ENCODE peak calls at places on chromosomes 3 and 15, in six cellular contexts. X is neuronal stem cell, Y is mesenchymal stem cell, E is IMR-90, F is H1, O is trophoblast cell. S is an unnamed sample.

GRCh38 chr3:190621971-190622370 is 108.1 kb downstream of the IL1RAP start:
- DNase-seq in X (no peak), Y (peak), E (no peak), F (no peak), O (peak), S (no peak)

GRCh38 chr3:50418845-50419244 is 59.5 kb upstream of the TMEM115 start:
- DNase-seq in X (no peak), Y (no peak), E (peak), F (no peak), O (no peak), S (no peak)

GRCh38 chr3:167644611-167645010 is 9.1 kb downstream of the WDR49 start:
- DNase-seq in X (no peak), Y (no peak), E (no peak), F (no peak), O (no peak), S (no peak)

GRCh38 chr15:49273734-49274318 is 103.8 kb downstream of the GALK2 start:
- DNase-seq in X (no peak), Y (peak), E (no peak), F (no peak), O (no peak), S (no peak)

GRCh38 chr3:106007512-106007911 is 138.7 kb upstream of the CBLB start:
- DNase-seq in X (no peak), Y (no peak), E (no peak), F (no peak), O (no peak), S (no peak)

GRCh38 chr15:86362556-86362955 is 282.9 kb downstream of the AGBL1 start:
- DNase-seq in X (no peak), Y (peak), E (no peak), F (no peak), O (no peak), S (peak)

GRCh38 chr3:17670749-17671148 is 71.7 kb downstream of the TBC1D5 start:
- DNase-seq in X (no peak), Y (no peak), E (no peak), F (no peak), O (no peak), S (no peak)

GRCh38 chr3:71641669-71642068 is 58.1 kb upstream of the FOXP1 start:
- DNase-seq in X (no peak), Y (no peak), E (peak), F (no peak), O (peak), S (no peak)

GRCh38 chr3:131907809-131908208 is 127.0 kb downstream of the CPNE4 start:
- DNase-seq in X (no peak), Y (no peak), E (no peak), F (no peak), O (no peak), S (no peak)

GRCh38 chr3:126108689-126109075 is 24.8 kb upstream of the SLC41A3 start:
- DNase-seq in X (no peak), Y (no peak), E (no peak), F (no peak), O (no peak), S (no peak)

GRCh38 chr3:126109146-126109859 is 25.4 kb upstream of the SLC41A3 start:
- DNase-seq in X (no peak), Y (no peak), E (no peak), F (no peak), O (no peak), S (no peak)

GRCh38 chr3:126106336-126107202 is 22.6 kb upstream of the SLC41A3 start:
- DNase-seq in X (no peak), Y (no peak), E (no peak), F (no peak), O (no peak), S (no peak)

GRCh38 chr3:126107203-126107939 is 23.4 kb upstream of the SLC41A3 start:
- DNase-seq in X (no peak), Y (no peak), E (no peak), F (no peak), O (no peak), S (no peak)

DNA sequence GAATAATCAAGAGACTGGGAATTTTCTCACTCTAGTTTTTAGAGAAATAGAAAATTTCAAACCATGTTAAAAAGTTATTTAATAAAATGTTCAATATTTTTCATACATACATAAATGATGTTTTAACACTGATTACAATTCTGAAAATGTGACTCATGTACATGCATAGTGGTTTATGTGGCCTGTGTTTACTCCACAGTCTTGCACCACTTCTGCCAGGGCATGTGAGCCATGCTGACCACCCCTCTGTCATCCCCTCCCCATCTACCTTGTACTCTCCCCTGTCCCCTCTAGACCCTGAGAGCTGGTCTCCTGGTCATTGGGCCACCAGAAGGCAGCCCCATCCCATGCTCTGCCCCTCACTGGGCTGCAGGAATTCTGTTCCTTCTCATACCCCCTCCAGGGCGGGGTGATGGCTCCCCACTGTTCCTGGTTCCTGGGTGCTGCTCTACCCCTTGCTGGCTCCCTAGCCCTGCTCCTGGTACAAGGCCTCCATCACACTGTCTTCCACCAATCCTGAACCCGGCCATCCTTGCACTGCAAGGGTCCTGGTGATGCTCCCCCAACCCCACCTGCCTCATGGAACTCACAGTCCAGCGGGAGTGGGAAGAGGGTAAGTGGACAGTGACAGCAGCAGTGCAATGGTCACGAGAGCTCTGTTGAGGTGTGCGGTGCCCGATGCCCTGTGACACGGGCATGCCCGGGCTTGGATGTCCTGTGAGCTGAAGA is 24.2 kb upstream of the SLC41A3 start:
- DNase-seq in X (no peak), Y (no peak), E (peak), F (no peak), O (no peak), S (no peak)
- H3K14ac ChIP-seq in X (no peak), Y (no peak), E (no peak), F (no peak), O (no peak), S (no peak)

GRCh38 chr3:184609861-184610365 is 48.3 kb downstream of the EPHB3 start:
- DNase-seq in X (no peak), Y (no peak), E (no peak), F (no peak), O (no peak), S (no peak)

GRCh38 chr3:184615396-184615795 is 53.8 kb downstream of the EPHB3 start:
- DNase-seq in X (no peak), Y (no peak), E (no peak), F (no peak), O (peak), S (no peak)

GRCh38 chr3:184616416-184616815 is 54.8 kb downstream of the EPHB3 start:
- DNase-seq in X (no peak), Y (no peak), E (no peak), F (no peak), O (peak), S (no peak)

GRCh38 chr3:184608209-184608608 is 46.6 kb downstream of the EPHB3 start:
- DNase-seq in X (no peak), Y (no peak), E (no peak), F (no peak), O (no peak), S (no peak)

GRCh38 chr3:184611606-184612304 is 50.2 kb downstream of the EPHB3 start:
- DNase-seq in X (no peak), Y (no peak), E (peak), F (no peak), O (no peak), S (no peak)
- H3K14ac ChIP-seq in X (no peak), Y (no peak), E (no peak), F (no peak), O (no peak), S (no peak)

GRCh38 chr3:187464682-187465081 is 96.5 kb downstream of the RTP4 start:
- DNase-seq in X (no peak), Y (no peak), E (no peak), F (no peak), O (no peak), S (no peak)
- H3K14ac ChIP-seq in X (no peak), Y (no peak), E (no peak), F (no peak), O (no peak), S (no peak)

GRCh38 chr3:15391007-15391406 is 36.3 kb downstream of the METTL6 start:
- DNase-seq in X (no peak), Y (no peak), E (no peak), F (no peak), O (no peak), S (no peak)
- H3K14ac ChIP-seq in X (no peak), Y (no peak), E (no peak), F (no peak), O (no peak), S (no peak)

GRCh38 chr3:119570229-119570628 is 9.1 kb upstream of the ADPRH start:
- DNase-seq in X (no peak), Y (no peak), E (no peak), F (no peak), O (peak), S (no peak)
- H3K14ac ChIP-seq in X (no peak), Y (no peak), E (no peak), F (no peak), O (no peak), S (no peak)

DNA sequence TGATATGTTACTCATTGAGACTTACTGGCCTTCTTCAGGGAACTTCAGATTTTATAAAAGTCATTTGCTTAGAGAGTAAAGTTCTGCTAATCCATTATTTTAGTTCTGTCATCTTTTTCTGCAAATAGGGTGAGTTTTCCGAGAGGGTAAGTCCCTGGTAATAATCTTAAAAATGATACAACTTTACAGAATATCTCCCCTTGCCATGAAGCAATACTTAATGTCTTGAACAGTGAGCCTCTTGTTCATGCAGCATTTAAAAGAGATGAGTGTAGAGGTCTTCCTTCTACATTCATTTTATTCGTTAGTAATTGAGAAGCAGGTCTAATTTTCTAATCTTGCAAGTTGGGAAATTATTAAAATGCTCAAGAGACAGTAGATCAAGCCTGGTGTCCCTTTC is 52.6 kb downstream of the MBNL1 start:
- DNase-seq in X (no peak), Y (no peak), E (no peak), F (no peak), O (no peak), S (no peak)
- H3K14ac ChIP-seq in X (no peak), Y (no peak), E (no peak), F (no peak), O (no peak), S (no peak)

GRCh38 chr3:139318431-139318816 is 25.4 kb upstream of the MRPS22 start:
- DNase-seq in X (no peak), Y (no peak), E (no peak), F (no peak), O (no peak), S (no peak)

GRCh38 chr3:139318826-139319225 is 25.0 kb upstream of the MRPS22 start:
- DNase-seq in X (no peak), Y (no peak), E (no peak), F (no peak), O (no peak), S (no peak)

GRCh38 chr3:139320551-139321309 is 23.1 kb upstream of the MRPS22 start:
- DNase-seq in X (no peak), Y (no peak), E (no peak), F (no peak), O (no peak), S (no peak)

GRCh38 chr3:139317660-139318430 is 26.0 kb upstream of the MRPS22 start:
- DNase-seq in X (no peak), Y (no peak), E (no peak), F (no peak), O (peak), S (no peak)

GRCh38 chr3:139319428-139320402 is 24.1 kb upstream of the MRPS22 start:
- DNase-seq in X (no peak), Y (no peak), E (no peak), F (peak), O (no peak), S (peak)
- H3K14ac ChIP-seq in X (no peak), Y (no peak), E (no peak), F (no peak), O (no peak), S (no peak)

GRCh38 chr3:13622356-13622755 is 73.4 kb downstream of the FBLN2 start:
- DNase-seq in X (no peak), Y (no peak), E (no peak), F (no peak), O (no peak), S (no peak)
- H3K14ac ChIP-seq in X (no peak), Y (no peak), E (no peak), F (no peak), O (no peak), S (no peak)

GRCh38 chr3:185865277-185865676 is 40.4 kb upstream of the IGF2BP2 start:
- DNase-seq in X (peak), Y (no peak), E (no peak), F (no peak), O (no peak), S (no peak)
- H3K14ac ChIP-seq in X (no peak), Y (no peak), E (no peak), F (no peak), O (no peak), S (no peak)

DNA sequence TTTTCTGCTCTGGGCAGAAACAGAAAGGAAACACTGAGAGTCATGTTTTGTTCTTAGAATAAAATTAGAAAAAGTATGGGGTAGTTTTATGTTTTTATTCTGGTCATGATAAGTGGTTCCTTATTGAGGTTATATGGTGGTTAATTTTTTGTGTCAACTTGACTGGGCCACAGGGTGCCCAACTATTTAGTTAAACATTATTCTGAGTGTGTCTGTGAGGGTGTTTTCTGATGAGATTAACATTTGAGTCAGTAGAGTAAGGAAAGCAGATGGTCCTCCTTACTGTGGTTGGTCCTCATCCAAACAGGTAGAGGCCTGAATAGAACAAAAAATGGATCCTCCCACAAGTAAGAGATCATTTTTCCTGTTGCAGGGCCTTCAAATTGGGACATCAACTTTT is 98.9 kb downstream of the C3orf38 start:
- DNase-seq in X (no peak), Y (no peak), E (no peak), F (no peak), O (no peak), S (no peak)
- H3K14ac ChIP-seq in X (no peak), Y (no peak), E (no peak), F (no peak), O (no peak), S (no peak)

S was measured in H9.